ENCODE peak calls at places on chromosomes 5 and 9, in seven cellular contexts. One of them, this sample, is unnamed.

GRCh38 chr9:13189362-13189761 is 90.1 kb downstream of the MPDZ start:
- DNase-seq in colonic mucosa: no peak
- DNase-seq in fibroblast of the aortic adventitia: peak
- DNase-seq in fibroblast of lung: peak
- DNase-seq in CD4-positive, alpha-beta T cell: no peak
- DNase-seq in upper lobe of right lung: no peak
- DNase-seq in WTC11: no peak
- DNase-seq in this sample: no peak

GRCh38 chr5:179132586-179133355 is 72.6 kb downstream of the ZNF354C start:
- DNase-seq in colonic mucosa: no peak
- DNase-seq in fibroblast of the aortic adventitia: no peak
- DNase-seq in fibroblast of lung: no peak
- DNase-seq in CD4-positive, alpha-beta T cell: no peak
- DNase-seq in upper lobe of right lung: no peak
- DNase-seq in WTC11: no peak
- DNase-seq in this sample: no peak

GRCh38 chr5:74938250-74938649 is 72.1 kb upstream of the FAM169A start:
- DNase-seq in colonic mucosa: no peak
- DNase-seq in fibroblast of the aortic adventitia: no peak
- DNase-seq in fibroblast of lung: peak
- DNase-seq in CD4-positive, alpha-beta T cell: no peak
- DNase-seq in upper lobe of right lung: no peak
- DNase-seq in WTC11: no peak
- DNase-seq in this sample: no peak

GRCh38 chr5:116271432-116271831 is 186.6 kb downstream of the COMMD10 start:
- DNase-seq in colonic mucosa: no peak
- DNase-seq in fibroblast of the aortic adventitia: peak
- DNase-seq in fibroblast of lung: peak
- DNase-seq in CD4-positive, alpha-beta T cell: no peak
- DNase-seq in upper lobe of right lung: no peak
- DNase-seq in WTC11: no peak
- DNase-seq in this sample: no peak

GRCh38 chr5:36403601-36404311 is 102.1 kb upstream of the RANBP3L start:
- DNase-seq in colonic mucosa: no peak
- DNase-seq in fibroblast of the aortic adventitia: peak
- DNase-seq in fibroblast of lung: peak
- DNase-seq in CD4-positive, alpha-beta T cell: no peak
- DNase-seq in upper lobe of right lung: no peak
- DNase-seq in WTC11: no peak
- DNase-seq in this sample: no peak

GRCh38 chr5:149328177-149328576 is 17.1 kb upstream of the GRPEL2 start:
- DNase-seq in colonic mucosa: no peak
- DNase-seq in fibroblast of the aortic adventitia: no peak
- DNase-seq in fibroblast of lung: no peak
- DNase-seq in CD4-positive, alpha-beta T cell: no peak
- DNase-seq in upper lobe of right lung: no peak
- DNase-seq in WTC11: no peak
- DNase-seq in this sample: no peak

GRCh38 chr5:5492087-5492933 is 69.8 kb downstream of the ICE1 start:
- DNase-seq in colonic mucosa: peak
- DNase-seq in fibroblast of the aortic adventitia: peak
- DNase-seq in fibroblast of lung: peak
- DNase-seq in CD4-positive, alpha-beta T cell: peak
- DNase-seq in upper lobe of right lung: no peak
- DNase-seq in WTC11: no peak
- DNase-seq in this sample: no peak

GRCh38 chr5:32193591-32193990 is 19.5 kb upstream of the GOLPH3 start:
- DNase-seq in colonic mucosa: peak
- DNase-seq in fibroblast of the aortic adventitia: peak
- DNase-seq in fibroblast of lung: peak
- DNase-seq in CD4-positive, alpha-beta T cell: no peak
- DNase-seq in upper lobe of right lung: peak
- DNase-seq in WTC11: no peak
- DNase-seq in this sample: no peak

GRCh38 chr5:91293131-91293530 is 90.0 kb downstream of the ARRDC3 start:
- DNase-seq in colonic mucosa: no peak
- DNase-seq in fibroblast of the aortic adventitia: peak
- DNase-seq in fibroblast of lung: no peak
- DNase-seq in CD4-positive, alpha-beta T cell: no peak
- DNase-seq in upper lobe of right lung: no peak
- DNase-seq in WTC11: peak
- DNase-seq in this sample: no peak

GRCh38 chr9:86846679-86847078 is 100.6 kb downstream of the GAS1 start:
- DNase-seq in colonic mucosa: no peak
- DNase-seq in fibroblast of the aortic adventitia: no peak
- DNase-seq in fibroblast of lung: peak
- DNase-seq in CD4-positive, alpha-beta T cell: no peak
- DNase-seq in upper lobe of right lung: no peak
- DNase-seq in WTC11: no peak
- DNase-seq in this sample: no peak

GRCh38 chr5:100668511-100668910 is 133.3 kb downstream of the FAM174A start:
- DNase-seq in colonic mucosa: no peak
- DNase-seq in fibroblast of the aortic adventitia: peak
- DNase-seq in fibroblast of lung: peak
- DNase-seq in CD4-positive, alpha-beta T cell: no peak
- DNase-seq in upper lobe of right lung: no peak
- DNase-seq in WTC11: no peak
- DNase-seq in this sample: no peak

GRCh38 chr5:88836195-88836838 is 46.7 kb downstream of the MEF2C start:
- DNase-seq in colonic mucosa: no peak
- DNase-seq in fibroblast of the aortic adventitia: peak
- DNase-seq in fibroblast of lung: peak
- DNase-seq in CD4-positive, alpha-beta T cell: no peak
- DNase-seq in upper lobe of right lung: no peak
- DNase-seq in WTC11: peak
- DNase-seq in this sample: no peak

GRCh38 chr5:173707392-173707791 is 90.9 kb upstream of the BOD1 start:
- DNase-seq in colonic mucosa: no peak
- DNase-seq in fibroblast of the aortic adventitia: peak
- DNase-seq in fibroblast of lung: peak
- DNase-seq in CD4-positive, alpha-beta T cell: no peak
- DNase-seq in upper lobe of right lung: peak
- DNase-seq in WTC11: no peak
- DNase-seq in this sample: peak

GRCh38 chr9:22241611-22242010 is 205.0 kb upstream of the DMRTA1 start:
- DNase-seq in colonic mucosa: no peak
- DNase-seq in fibroblast of the aortic adventitia: no peak
- DNase-seq in fibroblast of lung: no peak
- DNase-seq in CD4-positive, alpha-beta T cell: no peak
- DNase-seq in upper lobe of right lung: no peak
- DNase-seq in WTC11: no peak
- DNase-seq in this sample: no peak

GRCh38 chr5:12636209-12636608 is 732.0 kb upstream of the CTNND2 start:
- DNase-seq in colonic mucosa: no peak
- DNase-seq in fibroblast of the aortic adventitia: no peak
- DNase-seq in fibroblast of lung: no peak
- DNase-seq in CD4-positive, alpha-beta T cell: no peak
- DNase-seq in upper lobe of right lung: no peak
- DNase-seq in WTC11: no peak
- DNase-seq in this sample: no peak

GRCh38 chr5:82018462-82018861 is 46.6 kb downstream of the ATG10 start:
- DNase-seq in colonic mucosa: no peak
- DNase-seq in fibroblast of the aortic adventitia: no peak
- DNase-seq in fibroblast of lung: peak
- DNase-seq in CD4-positive, alpha-beta T cell: no peak
- DNase-seq in upper lobe of right lung: no peak
- DNase-seq in WTC11: no peak
- DNase-seq in this sample: no peak

GRCh38 chr5:81606150-81606549 is 144.7 kb downstream of the SSBP2 start:
- DNase-seq in colonic mucosa: no peak
- DNase-seq in fibroblast of the aortic adventitia: no peak
- DNase-seq in fibroblast of lung: no peak
- DNase-seq in CD4-positive, alpha-beta T cell: no peak
- DNase-seq in upper lobe of right lung: no peak
- DNase-seq in WTC11: no peak
- DNase-seq in this sample: no peak

GRCh38 chr5:82730862-82731261 is 346.3 kb downstream of the TMEM167A start:
- DNase-seq in colonic mucosa: no peak
- DNase-seq in fibroblast of the aortic adventitia: no peak
- DNase-seq in fibroblast of lung: no peak
- DNase-seq in CD4-positive, alpha-beta T cell: no peak
- DNase-seq in upper lobe of right lung: no peak
- DNase-seq in WTC11: no peak
- DNase-seq in this sample: no peak

GRCh38 chr5:51382759-51383493 is at the start of gene ISL1:
- DNase-seq in colonic mucosa: peak
- DNase-seq in fibroblast of the aortic adventitia: peak
- DNase-seq in fibroblast of lung: peak
- DNase-seq in CD4-positive, alpha-beta T cell: no peak
- DNase-seq in upper lobe of right lung: peak
- DNase-seq in WTC11: peak
- DNase-seq in this sample: no peak
- TF ChIP-seq CTCF in colonic mucosa: no peak
- TF ChIP-seq CTCF in fibroblast of the aortic adventitia: no peak
- TF ChIP-seq CTCF in fibroblast of lung: no peak
- TF ChIP-seq CTCF in CD4-positive, alpha-beta T cell: no peak
- TF ChIP-seq CTCF in upper lobe of right lung: no peak
- TF ChIP-seq CTCF in WTC11: no peak
- TF ChIP-seq CTCF in this sample: no peak

GRCh38 chr9:35604578-35605335 is at the start of gene TESK1:
- DNase-seq in colonic mucosa: peak
- DNase-seq in fibroblast of the aortic adventitia: peak
- DNase-seq in fibroblast of lung: peak
- DNase-seq in CD4-positive, alpha-beta T cell: peak
- DNase-seq in upper lobe of right lung: peak
- DNase-seq in WTC11: peak
- DNase-seq in this sample: peak

GRCh38 chr9:35603506-35603985 is 1.5 kb upstream of the TESK1 start:
- DNase-seq in colonic mucosa: peak
- DNase-seq in fibroblast of the aortic adventitia: peak
- DNase-seq in fibroblast of lung: peak
- DNase-seq in CD4-positive, alpha-beta T cell: peak
- DNase-seq in upper lobe of right lung: no peak
- DNase-seq in WTC11: no peak
- DNase-seq in this sample: no peak

GRCh38 chr9:35606138-35606504 is 1.1 kb downstream of the TESK1 start:
- DNase-seq in colonic mucosa: no peak
- DNase-seq in fibroblast of the aortic adventitia: peak
- DNase-seq in fibroblast of lung: no peak
- DNase-seq in CD4-positive, alpha-beta T cell: no peak
- DNase-seq in upper lobe of right lung: no peak
- DNase-seq in WTC11: no peak
- DNase-seq in this sample: no peak

GRCh38 chr9:35605336-35606137 is 475 bp downstream of the TESK1 start:
- DNase-seq in colonic mucosa: peak
- DNase-seq in fibroblast of the aortic adventitia: peak
- DNase-seq in fibroblast of lung: no peak
- DNase-seq in CD4-positive, alpha-beta T cell: peak
- DNase-seq in upper lobe of right lung: no peak
- DNase-seq in WTC11: peak
- DNase-seq in this sample: peak

DNA sequence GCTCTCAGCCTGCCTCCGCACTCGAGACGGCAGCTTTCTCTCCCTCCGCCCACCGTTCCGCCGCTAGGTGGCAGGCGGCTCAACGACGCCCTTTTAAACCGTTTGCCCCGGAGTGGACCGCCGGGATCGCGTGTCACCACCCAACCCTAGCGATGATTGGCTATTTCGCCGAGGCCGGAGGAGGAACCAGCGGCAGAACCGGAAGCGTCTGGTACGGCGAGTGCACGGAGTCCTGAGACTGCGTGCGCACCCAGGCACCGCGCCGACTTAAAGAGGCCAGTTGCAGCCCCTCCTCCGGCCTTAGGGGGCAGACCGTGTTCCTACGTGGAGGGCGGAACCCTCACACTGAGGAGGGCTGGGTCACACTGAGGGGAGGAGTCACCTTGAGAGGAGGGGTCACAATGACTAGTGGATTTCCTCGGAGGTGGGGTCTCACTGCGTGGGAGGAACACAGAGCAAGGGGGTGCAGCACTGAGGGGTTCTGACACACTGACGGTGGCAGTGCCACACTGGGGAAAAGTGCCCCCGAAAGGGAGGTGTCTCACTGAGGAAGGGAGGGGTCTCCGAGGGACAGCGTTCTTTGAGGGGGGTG is 980 bp upstream of the TESK1 start:
- DNase-seq in colonic mucosa: peak
- DNase-seq in fibroblast of the aortic adventitia: peak
- DNase-seq in fibroblast of lung: peak
- DNase-seq in CD4-positive, alpha-beta T cell: peak
- DNase-seq in upper lobe of right lung: peak
- DNase-seq in WTC11: peak
- DNase-seq in this sample: peak
- TF ChIP-seq CTCF in colonic mucosa: peak
- TF ChIP-seq CTCF in fibroblast of the aortic adventitia: peak
- TF ChIP-seq CTCF in fibroblast of lung: peak
- TF ChIP-seq CTCF in CD4-positive, alpha-beta T cell: peak
- TF ChIP-seq CTCF in upper lobe of right lung: peak
- TF ChIP-seq CTCF in WTC11: peak
- TF ChIP-seq CTCF in this sample: peak

GRCh38 chr9:108535526-108535925 is 320.3 kb downstream of the ACTL7B start:
- DNase-seq in colonic mucosa: peak
- DNase-seq in fibroblast of the aortic adventitia: no peak
- DNase-seq in fibroblast of lung: peak
- DNase-seq in CD4-positive, alpha-beta T cell: no peak
- DNase-seq in upper lobe of right lung: no peak
- DNase-seq in WTC11: peak
- DNase-seq in this sample: no peak
- TF ChIP-seq CTCF in colonic mucosa: peak
- TF ChIP-seq CTCF in fibroblast of the aortic adventitia: peak
- TF ChIP-seq CTCF in fibroblast of lung: peak
- TF ChIP-seq CTCF in CD4-positive, alpha-beta T cell: no peak
- TF ChIP-seq CTCF in upper lobe of right lung: peak
- TF ChIP-seq CTCF in WTC11: peak
- TF ChIP-seq CTCF in this sample: no peak

DNA sequence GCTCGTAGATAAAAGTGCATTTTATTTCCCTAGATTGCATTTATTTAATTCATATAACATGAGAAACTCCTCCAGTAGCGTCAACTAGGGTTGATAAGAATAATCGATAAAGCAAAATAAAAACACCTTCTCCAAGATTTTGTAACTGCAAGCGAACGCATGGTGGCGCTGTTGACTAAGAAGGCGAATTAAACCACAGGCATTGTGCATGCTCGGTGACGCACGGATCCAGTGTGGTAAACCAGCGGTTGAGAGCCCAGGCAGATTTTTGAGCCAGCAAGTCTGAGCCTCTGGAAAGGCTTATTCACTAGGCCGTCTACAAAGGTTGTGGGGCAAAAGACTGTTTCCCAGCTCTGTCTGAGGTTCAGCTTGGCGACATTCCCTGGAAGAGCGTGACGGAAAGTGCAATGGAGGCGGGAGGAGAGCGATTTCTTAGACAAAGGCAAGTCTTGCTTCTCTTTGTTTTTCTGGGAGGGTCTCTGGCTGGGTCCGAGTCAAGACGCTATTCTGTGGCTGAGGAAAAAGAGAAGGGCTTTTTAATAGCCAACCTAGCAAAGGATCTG is at the start of gene PCDHB3:
- DNase-seq in colonic mucosa: no peak
- DNase-seq in fibroblast of the aortic adventitia: peak
- DNase-seq in fibroblast of lung: peak
- DNase-seq in CD4-positive, alpha-beta T cell: peak
- DNase-seq in upper lobe of right lung: peak
- DNase-seq in WTC11: peak
- DNase-seq in this sample: no peak
- TF ChIP-seq CTCF in colonic mucosa: no peak
- TF ChIP-seq CTCF in fibroblast of the aortic adventitia: no peak
- TF ChIP-seq CTCF in fibroblast of lung: peak
- TF ChIP-seq CTCF in CD4-positive, alpha-beta T cell: no peak
- TF ChIP-seq CTCF in upper lobe of right lung: peak
- TF ChIP-seq CTCF in WTC11: peak
- TF ChIP-seq CTCF in this sample: no peak